ENCODE peak calls at places on chromosome 13, in four cellular contexts. Q is stimulated activated CD4-positive, alpha-beta T cell treated with anti-CD3 and anti-CD28 coated beads, Interleukin-1b, Interleukin-23, amount 100 ng/mL, for 24 hours; J is Calu3; L is mesothelial cell of epicardium. P is an unnamed sample.

GRCh38 chr13:106505295-106505694 is 30.2 kb downstream of the EFNB2 start:
- DNase-seq in J (no peak), Q (no peak), L (no peak), P (no peak)

GRCh38 chr13:40231311-40231710 is 435.1 kb downstream of the FOXO1 start:
- DNase-seq in Q (no peak), L (no peak), J (no peak), P (no peak)

GRCh38 chr13:27796544-27797227 is 4.4 kb downstream of the GSX1 start:
- DNase-seq in L (no peak), J (no peak), Q (no peak), P (no peak)

GRCh38 chr13:80177327-80177726 is 163.6 kb downstream of the SPRY2 start:
- DNase-seq in L (no peak), Q (no peak), J (no peak), P (no peak)

GRCh38 chr13:102814793-102815192 is 15.9 kb downstream of the BIVM start:
- DNase-seq in J (no peak), L (no peak), Q (no peak), P (no peak)

GRCh38 chr13:102035969-102036368 is 365.9 kb downstream of the FGF14 start:
- DNase-seq in J (no peak), Q (no peak), L (no peak), P (no peak)

GRCh38 chr13:99495478-99496321 is 5.6 kb upstream of the TM9SF2 start:
- DNase-seq in J (no peak), Q (no peak), L (no peak), P (no peak)

GRCh38 chr13:85590231-85590931 is 208.8 kb downstream of the SLITRK6 start:
- DNase-seq in L (no peak), J (no peak), Q (no peak), P (no peak)

P was measured in AG09319.